ENCODE peak calls at places on chromosomes 11 and 22, in six cellular contexts. X is right lobe of liver; E is NCI-H1092; F is CD4-positive, alpha-beta T cell; Z is right atrium auricular region; B is aorta. T is an unnamed sample.

GRCh38 chr11:15871904-15872303 is 484.4 kb downstream of the SOX6 start:
- DNase-seq in X (no peak), E (no peak), F (no peak), Z (no peak), B (no peak), T (no peak)

GRCh38 chr11:10897150-10897549 is 39.3 kb upstream of the ZBED5 start:
- DNase-seq in X (no peak), E (no peak), F (no peak), Z (no peak), B (no peak), T (no peak)

GRCh38 chr11:64223001-64223651 is 2.9 kb downstream of the TRPT1 start:
- DNase-seq in X (peak; percentile 52), E (no peak), F (no peak), Z (no peak), B (peak; percentile 76), T (peak; percentile 63)

GRCh38 chr11:2310786-2311455 is 9.1 kb downstream of the TSPAN32 start:
- DNase-seq in X (no peak), E (no peak), F (no peak), Z (no peak), B (peak; percentile 53), T (no peak)

GRCh38 chr11:36018967-36019596 is 75.2 kb downstream of the LDLRAD3 start:
- DNase-seq in X (no peak), E (no peak), F (no peak), Z (no peak), B (no peak), T (no peak)

GRCh38 chr11:119152043-119152442 is 3.2 kb downstream of the ABCG4 start:
- DNase-seq in X (no peak), E (no peak), F (no peak), Z (no peak), B (no peak), T (no peak)

GRCh38 chr11:19646921-19647320 is 65.7 kb upstream of the NAV2 start:
- DNase-seq in X (no peak), E (no peak), F (no peak), Z (no peak), B (no peak), T (no peak)

GRCh38 chr11:86803641-86804040 is 3.3 kb downstream of the PRSS23 start:
- DNase-seq in X (no peak), E (no peak), F (no peak), Z (no peak), B (no peak), T (no peak)

GRCh38 chr11:47768090-47768620 is 1.0 kb upstream of the FNBP4 start:
- DNase-seq in X (peak; percentile 64), E (peak; percentile 85), F (peak; percentile 15), Z (peak; percentile 81), B (peak; percentile 82), T (peak; percentile 74)

GRCh38 chr11:134539285-134539684 is 127.2 kb upstream of the B3GAT1 start:
- DNase-seq in X (no peak), E (no peak), F (no peak), Z (no peak), B (peak; percentile 5), T (no peak)

GRCh38 chr11:83292709-83293435 is 6.7 kb upstream of the CCDC90B start:
- DNase-seq in X (no peak), E (peak; percentile 19), F (no peak), Z (no peak), B (no peak), T (no peak)

GRCh38 chr11:64697663-64698375 is 25.2 kb downstream of the NRXN2 start:
- DNase-seq in X (no peak), E (no peak), F (no peak), Z (no peak), B (no peak), T (no peak)

GRCh38 chr11:66337103-66337899 is 1.1 kb upstream of the RIN1 start:
- DNase-seq in X (peak; percentile 44), E (no peak), F (no peak), Z (no peak), B (peak; percentile 71), T (peak; percentile 56)

GRCh38 chr22:42300286-42301071 is 30.0 kb upstream of the TCF20 start:
- DNase-seq in X (no peak), E (no peak), F (no peak), Z (no peak), B (no peak), T (no peak)

GRCh38 chr11:36222755-36223635 is 66.2 kb downstream of the COMMD9 start:
- DNase-seq in X (no peak), E (no peak), F (no peak), Z (no peak), B (no peak), T (no peak)

GRCh38 chr11:60625262-60625661 is 74.2 kb upstream of the MS4A8 start:
- DNase-seq in X (no peak), E (no peak), F (no peak), Z (no peak), B (no peak), T (no peak)

GRCh38 chr22:39463931-39464390 is 7.1 kb downstream of the MGAT3 start:
- DNase-seq in X (peak; percentile 89), E (no peak), F (no peak), Z (peak; percentile 74), B (no peak), T (no peak)

GRCh38 chr22:24011735-24012068 is 598 bp downstream of the CABIN1 start:
- DNase-seq in X (no peak), E (no peak), F (no peak), Z (no peak), B (no peak), T (no peak)

GRCh38 chr22:28021998-28022660 is 103.1 kb upstream of the PITPNB start:
- DNase-seq in X (peak; percentile 31), E (no peak), F (no peak), Z (peak; percentile 16), B (peak; percentile 53), T (no peak)

GRCh38 chr11:118813551-118813950 is 22.6 kb upstream of the DDX6 start:
- DNase-seq in X (no peak), E (no peak), F (no peak), Z (no peak), B (no peak), T (no peak)

GRCh38 chr11:112157274-112157766 is 6.6 kb downstream of the IL18 start:
- DNase-seq in X (no peak), E (no peak), F (no peak), Z (no peak), B (no peak), T (no peak)

GRCh38 chr11:99773646-99774045 is 752.9 kb downstream of the CNTN5 start:
- DNase-seq in X (no peak), E (no peak), F (no peak), Z (no peak), B (no peak), T (no peak)

GRCh38 chr11:56876621-56877312 is 111.9 kb upstream of the OR5AK2 start:
- DNase-seq in X (no peak), E (no peak), F (no peak), Z (no peak), B (no peak), T (no peak)

GRCh38 chr11:10295056-10295901 is 1.3 kb upstream of the SBF2 start:
- DNase-seq in X (no peak), E (no peak), F (no peak), Z (no peak), B (no peak), T (no peak)

GRCh38 chr11:67027483-67027930 is 4.6 kb downstream of the SYT12 start:
- DNase-seq in X (peak; percentile 81), E (no peak), F (no peak), Z (no peak), B (no peak), T (no peak)

GRCh38 chr22:23243859-23244689 is 63.8 kb downstream of the BCR start:
- DNase-seq in X (no peak), E (no peak), F (no peak), Z (no peak), B (no peak), T (no peak)

GRCh38 chr11:134555510-134555909 is 143.5 kb upstream of the B3GAT1 start:
- DNase-seq in X (no peak), E (no peak), F (no peak), Z (peak; percentile 54), B (peak; percentile 26), T (no peak)

GRCh38 chr11:63608353-63609345 is 5.6 kb downstream of the PLAAT3 start:
- DNase-seq in X (no peak), E (no peak), F (no peak), Z (no peak), B (no peak), T (no peak)

GRCh38 chr11:69368119-69368880 is 74.3 kb downstream of the MYEOV start:
- DNase-seq in X (no peak), E (no peak), F (no peak), Z (peak; percentile 56), B (no peak), T (no peak)

GRCh38 chr22:46267431-46268279 is at the start of gene TTC38:
- DNase-seq in X (peak; percentile 97), E (no peak), F (peak; percentile 35), Z (peak; percentile 94), B (peak; percentile 97), T (peak; percentile 96)

GRCh38 chr11:91857194-91857593 is 367.4 kb upstream of the FAT3 start:
- DNase-seq in X (no peak), E (no peak), F (no peak), Z (no peak), B (no peak), T (no peak)

GRCh38 chr22:44102856-44103255 is 77.9 kb upstream of the PARVG start:
- DNase-seq in X (peak; percentile 23), E (no peak), F (no peak), Z (no peak), B (peak; percentile 44), T (peak; percentile 45)

GRCh38 chr11:7672960-7673723 is at the start of gene CYB5R2:
- DNase-seq in X (no peak), E (no peak), F (no peak), Z (no peak), B (peak; percentile 94), T (peak; percentile 84)

GRCh38 chr11:76639621-76640020 is 30.9 kb downstream of the LRRC32 start:
- DNase-seq in X (no peak), E (no peak), F (no peak), Z (no peak), B (peak; percentile 47), T (peak; percentile 13)

GRCh38 chr11:84518601-84519183 is 1108.5 kb downstream of the DLG2 start:
- DNase-seq in X (no peak), E (no peak), F (no peak), Z (no peak), B (no peak), T (no peak)

T was measured in Right ventricle myocardium inferior.